ENCODE peak calls at places on chromosome 22, in six cellular contexts. One of them, this sample, is unnamed.
A peak's percentile ranks its signal among the peaks of the same experiment; 100 is the strongest.

GRCh38 chr22:42156121-42156520 is 25.5 kb upstream of the CYP2D6 start:
- DNase-seq in hepatocyte: no peak
- DNase-seq in GM23338: no peak
- DNase-seq in HCT116: no peak
- DNase-seq in MM.1S: no peak
- DNase-seq in PC-3: no peak
- DNase-seq in this sample: no peak

GRCh38 chr22:23113847-23114720 is 27.7 kb downstream of the RSPH14 start:
- DNase-seq in GM23338: no peak
- DNase-seq in HCT116: no peak
- DNase-seq in MM.1S: no peak
- DNase-seq in PC-3: no peak
- DNase-seq in hepatocyte: no peak
- DNase-seq in this sample: no peak

GRCh38 chr22:40024201-40025061 is 29.7 kb downstream of the FAM83F start:
- DNase-seq in HCT116: peak; percentile 24
- DNase-seq in GM23338: peak; percentile 93
- DNase-seq in MM.1S: peak; percentile 53
- DNase-seq in PC-3: peak; percentile 67
- DNase-seq in hepatocyte: peak; percentile 87
- DNase-seq in this sample: peak; percentile 93

GRCh38 chr22:31846161-31847115 is 92.6 kb downstream of the DEPDC5 start:
- DNase-seq in GM23338: peak; percentile 49
- DNase-seq in MM.1S: no peak
- DNase-seq in hepatocyte: no peak
- DNase-seq in PC-3: no peak
- DNase-seq in HCT116: no peak
- DNase-seq in this sample: no peak

GRCh38 chr22:34414467-34415440 is 494.5 kb upstream of the LARGE1 start:
- DNase-seq in hepatocyte: peak; percentile 92
- DNase-seq in MM.1S: peak; percentile 90
- DNase-seq in GM23338: peak; percentile 98
- DNase-seq in PC-3: peak; percentile 46
- DNase-seq in HCT116: peak; percentile 4
- DNase-seq in this sample: peak; percentile 95

GRCh38 chr22:42625416-42625815 is 10.7 kb upstream of the POLDIP3 start:
- DNase-seq in PC-3: no peak
- DNase-seq in hepatocyte: no peak
- DNase-seq in GM23338: no peak
- DNase-seq in MM.1S: no peak
- DNase-seq in HCT116: no peak
- DNase-seq in this sample: no peak

GRCh38 chr22:24810043-24810749 is 4.2 kb downstream of the SGSM1 start:
- DNase-seq in hepatocyte: peak; percentile 44
- DNase-seq in PC-3: no peak
- DNase-seq in GM23338: peak; percentile 66
- DNase-seq in MM.1S: no peak
- DNase-seq in HCT116: no peak
- DNase-seq in this sample: peak; percentile 81

GRCh38 chr22:29319072-29319471 is 3.6 kb upstream of the RASL10A start:
- DNase-seq in hepatocyte: no peak
- DNase-seq in MM.1S: no peak
- DNase-seq in GM23338: no peak
- DNase-seq in HCT116: no peak
- DNase-seq in PC-3: no peak
- DNase-seq in this sample: no peak

GRCh38 chr22:28025866-28026575 is 107.0 kb upstream of the PITPNB start:
- DNase-seq in GM23338: no peak
- DNase-seq in PC-3: no peak
- DNase-seq in HCT116: no peak
- DNase-seq in hepatocyte: no peak
- DNase-seq in MM.1S: no peak
- DNase-seq in this sample: no peak

GRCh38 chr22:22836635-22837034 is 51.0 kb upstream of the IGLL5 start:
- DNase-seq in PC-3: no peak
- DNase-seq in GM23338: no peak
- DNase-seq in HCT116: no peak
- DNase-seq in MM.1S: no peak
- DNase-seq in hepatocyte: no peak
- DNase-seq in this sample: no peak

GRCh38 chr22:32958021-32958420 is 100.2 kb downstream of the SYN3 start:
- DNase-seq in hepatocyte: no peak
- DNase-seq in MM.1S: no peak
- DNase-seq in PC-3: no peak
- DNase-seq in GM23338: peak; percentile 21
- DNase-seq in HCT116: no peak
- DNase-seq in this sample: peak; percentile 29

GRCh38 chr22:40410272-40410671 is 39.9 kb downstream of the SGSM3 start:
- DNase-seq in MM.1S: no peak
- DNase-seq in HCT116: no peak
- DNase-seq in GM23338: no peak
- DNase-seq in PC-3: peak; percentile 65
- DNase-seq in hepatocyte: no peak
- DNase-seq in this sample: no peak

GRCh38 chr22:28855355-28856094 is 27.8 kb upstream of the ZNRF3 start:
- DNase-seq in HCT116: peak; percentile 73
- DNase-seq in PC-3: peak; percentile 72
- DNase-seq in hepatocyte: peak; percentile 74
- DNase-seq in GM23338: peak; percentile 85
- DNase-seq in MM.1S: peak; percentile 73
- DNase-seq in this sample: peak; percentile 74

GRCh38 chr22:25495286-25495685 is 69.2 kb upstream of the GRK3 start:
- DNase-seq in MM.1S: no peak
- DNase-seq in PC-3: no peak
- DNase-seq in GM23338: no peak
- DNase-seq in HCT116: no peak
- DNase-seq in hepatocyte: peak; percentile 17
- DNase-seq in this sample: no peak

GRCh38 chr22:48871176-48871840 is 956.4 kb downstream of the BRD1 start:
- DNase-seq in GM23338: no peak
- DNase-seq in MM.1S: no peak
- DNase-seq in hepatocyte: no peak
- DNase-seq in HCT116: no peak
- DNase-seq in PC-3: no peak
- DNase-seq in this sample: no peak

GRCh38 chr22:47210112-47210657 is 447.7 kb downstream of the TBC1D22A start:
- DNase-seq in HCT116: no peak
- DNase-seq in hepatocyte: no peak
- DNase-seq in GM23338: no peak
- DNase-seq in PC-3: no peak
- DNase-seq in MM.1S: no peak
- DNase-seq in this sample: no peak

GRCh38 chr22:40628354-40629042 is 8.0 kb downstream of the MRTFA start:
- DNase-seq in MM.1S: no peak
- DNase-seq in HCT116: no peak
- DNase-seq in GM23338: no peak
- DNase-seq in hepatocyte: no peak
- DNase-seq in PC-3: peak; percentile 53
- DNase-seq in this sample: no peak

GRCh38 chr22:26604368-26604767 is 13.5 kb downstream of the CRYBB1 start:
- DNase-seq in HCT116: no peak
- DNase-seq in hepatocyte: no peak
- DNase-seq in GM23338: no peak
- DNase-seq in MM.1S: no peak
- DNase-seq in PC-3: no peak
- DNase-seq in this sample: no peak

DNA sequence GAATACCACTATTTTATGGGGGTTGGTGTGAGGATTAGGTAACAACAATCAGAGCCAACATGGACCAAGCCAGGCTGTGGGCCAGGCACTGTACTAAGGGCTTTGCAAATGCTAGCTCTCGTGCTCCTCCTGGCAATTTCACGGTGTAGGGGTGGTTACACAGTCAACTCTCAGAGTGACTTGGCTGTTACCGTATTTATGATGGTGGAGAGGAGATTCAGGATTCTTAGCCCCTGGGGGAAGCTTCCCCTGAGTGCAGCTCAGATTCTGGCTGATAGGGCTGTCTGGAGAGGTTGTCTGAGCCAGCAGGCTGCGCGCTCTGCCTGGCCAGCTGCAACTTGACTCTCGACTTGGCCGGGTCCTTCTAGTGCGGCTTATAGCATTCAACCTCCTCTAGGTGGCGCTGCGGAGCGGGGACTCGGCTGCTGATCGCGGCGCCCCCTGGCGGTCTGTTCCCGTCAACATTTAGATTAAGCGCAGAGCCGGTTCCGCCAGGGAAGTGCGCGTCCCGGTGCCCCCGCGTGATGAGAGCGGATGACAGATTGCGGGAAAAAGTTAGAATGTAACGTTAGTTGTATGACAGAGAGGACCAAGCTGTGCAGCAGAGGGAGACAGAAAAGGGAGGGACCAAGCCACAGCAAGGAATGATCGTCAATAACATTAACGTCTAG is 4.5 kb upstream of the NCF4 start:
- DNase-seq in GM23338: peak; percentile 94
- DNase-seq in MM.1S: peak; percentile 88
- DNase-seq in PC-3: peak; percentile 76
- DNase-seq in hepatocyte: peak; percentile 94
- DNase-seq in HCT116: peak; percentile 73
- DNase-seq in this sample: peak; percentile 93
- TF ChIP-seq EZH2 in GM23338: no peak
- TF ChIP-seq EZH2 in MM.1S: no peak
- TF ChIP-seq EZH2 in PC-3: no peak
- TF ChIP-seq EZH2 in hepatocyte: no peak
- TF ChIP-seq EZH2 in HCT116: no peak
- TF ChIP-seq EZH2 in this sample: peak; percentile 58

GRCh38 chr22:46147471-46148267 is 2.7 kb upstream of the PPARA start:
- DNase-seq in hepatocyte: peak; percentile 53
- DNase-seq in PC-3: no peak
- DNase-seq in MM.1S: no peak
- DNase-seq in HCT116: no peak
- DNase-seq in GM23338: no peak
- DNase-seq in this sample: no peak
- TF ChIP-seq EZH2phosphoT487 in hepatocyte: no peak
- TF ChIP-seq EZH2phosphoT487 in PC-3: no peak
- TF ChIP-seq EZH2phosphoT487 in MM.1S: no peak
- TF ChIP-seq EZH2phosphoT487 in HCT116: no peak
- TF ChIP-seq EZH2phosphoT487 in GM23338: no peak
- TF ChIP-seq EZH2phosphoT487 in this sample: no peak

GRCh38 chr22:43860831-43861230 is 1.5 kb downstream of the SULT4A1 start:
- DNase-seq in GM23338: no peak
- DNase-seq in HCT116: no peak
- DNase-seq in PC-3: no peak
- DNase-seq in hepatocyte: no peak
- DNase-seq in MM.1S: no peak
- DNase-seq in this sample: no peak

GRCh38 chr22:43860126-43860525 is 2.2 kb downstream of the SULT4A1 start:
- DNase-seq in MM.1S: no peak
- DNase-seq in hepatocyte: no peak
- DNase-seq in HCT116: no peak
- DNase-seq in PC-3: no peak
- DNase-seq in GM23338: no peak
- DNase-seq in this sample: no peak

GRCh38 chr22:43862882-43863202 is 529 bp upstream of the SULT4A1 start:
- DNase-seq in GM23338: no peak
- DNase-seq in HCT116: no peak
- DNase-seq in hepatocyte: no peak
- DNase-seq in PC-3: no peak
- DNase-seq in MM.1S: no peak
- DNase-seq in this sample: no peak

GRCh38 chr22:43861529-43861928 is 784 bp downstream of the SULT4A1 start:
- DNase-seq in hepatocyte: peak; percentile 61
- DNase-seq in HCT116: no peak
- DNase-seq in MM.1S: no peak
- DNase-seq in PC-3: no peak
- DNase-seq in GM23338: no peak
- DNase-seq in this sample: no peak

GRCh38 chr22:43862074-43862881 is at the start of gene SULT4A1:
- DNase-seq in GM23338: peak; percentile 78
- DNase-seq in HCT116: peak; percentile 19
- DNase-seq in hepatocyte: peak; percentile 76
- DNase-seq in PC-3: no peak
- DNase-seq in MM.1S: no peak
- DNase-seq in this sample: peak; percentile 91
- TF ChIP-seq EZH2 in GM23338: no peak
- TF ChIP-seq EZH2 in HCT116: no peak
- TF ChIP-seq EZH2 in hepatocyte: no peak
- TF ChIP-seq EZH2 in PC-3: no peak
- TF ChIP-seq EZH2 in MM.1S: no peak
- TF ChIP-seq EZH2 in this sample: no peak

GRCh38 chr22:37561209-37562048 is 1.1 kb downstream of the CDC42EP1 start:
- DNase-seq in GM23338: peak; percentile 96
- DNase-seq in HCT116: peak; percentile 73
- DNase-seq in hepatocyte: peak; percentile 95
- DNase-seq in MM.1S: peak; percentile 46
- DNase-seq in PC-3: peak; percentile 84
- DNase-seq in this sample: peak; percentile 87

GRCh38 chr22:37559901-37560681 is at the start of gene CDC42EP1:
- DNase-seq in PC-3: peak; percentile 54
- DNase-seq in GM23338: peak; percentile 72
- DNase-seq in hepatocyte: peak; percentile 89
- DNase-seq in MM.1S: no peak
- DNase-seq in HCT116: no peak
- DNase-seq in this sample: peak; percentile 74

GRCh38 chr22:37562049-37562784 is 1.9 kb downstream of the CDC42EP1 start:
- DNase-seq in PC-3: no peak
- DNase-seq in MM.1S: no peak
- DNase-seq in hepatocyte: no peak
- DNase-seq in HCT116: no peak
- DNase-seq in GM23338: no peak
- DNase-seq in this sample: no peak

GRCh38 chr22:37559521-37559900 is 769 bp upstream of the CDC42EP1 start:
- DNase-seq in MM.1S: no peak
- DNase-seq in GM23338: no peak
- DNase-seq in hepatocyte: no peak
- DNase-seq in PC-3: no peak
- DNase-seq in HCT116: no peak
- DNase-seq in this sample: no peak

GRCh38 chr22:37560682-37561208 is 465 bp downstream of the CDC42EP1 start:
- DNase-seq in MM.1S: no peak
- DNase-seq in PC-3: peak; percentile 27
- DNase-seq in HCT116: no peak
- DNase-seq in hepatocyte: peak; percentile 73
- DNase-seq in GM23338: peak; percentile 41
- DNase-seq in this sample: peak; percentile 59
- TF ChIP-seq EZH2phosphoT487 in MM.1S: no peak
- TF ChIP-seq EZH2phosphoT487 in PC-3: no peak
- TF ChIP-seq EZH2phosphoT487 in HCT116: no peak
- TF ChIP-seq EZH2phosphoT487 in hepatocyte: no peak
- TF ChIP-seq EZH2phosphoT487 in GM23338: no peak
- TF ChIP-seq EZH2phosphoT487 in this sample: no peak